ENCODE peak calls at places on chromosomes 3 and 15, in eight cellular contexts. N, M, J, T, R, I, Y and V are unnamed samples.

GRCh38 chr3:14605070-14605469 is 46.5 kb upstream of the CCDC174 start:
- DNase-seq in N (no peak), M (no peak), J (no peak), T (no peak), R (no peak), I (no peak), Y (no peak), V (no peak)

GRCh38 chr3:8656240-8656639 is 11.6 kb upstream of the SSUH2 start:
- DNase-seq in N (no peak), M (no peak), J (no peak), T (no peak), R (no peak), I (no peak), Y (no peak), V (no peak)

GRCh38 chr3:7977245-7978103 is 524.1 kb upstream of the LMCD1 start:
- DNase-seq in N (no peak), M (peak; percentile 70), J (no peak), T (no peak), R (no peak), I (no peak), Y (no peak), V (no peak)

GRCh38 chr15:33448961-33449611 is 138.3 kb downstream of the RYR3 start:
- DNase-seq in N (no peak), M (no peak), J (no peak), T (no peak), R (no peak), I (no peak), Y (no peak), V (no peak)

GRCh38 chr15:75051161-75051560 is 27.8 kb downstream of the PPCDC start:
- DNase-seq in N (no peak), M (no peak), J (peak; percentile 75), T (no peak), R (no peak), I (no peak), Y (no peak), V (no peak)

GRCh38 chr3:112001516-112001915 is 2.8 kb downstream of the TAGLN3 start:
- DNase-seq in N (no peak), M (no peak), J (no peak), T (no peak), R (no peak), I (no peak), Y (no peak), V (no peak)

GRCh38 chr3:133837487-133838295 is 32.1 kb downstream of the SRPRB start:
- DNase-seq in N (no peak), M (no peak), J (no peak), T (no peak), R (no peak), I (no peak), Y (peak; percentile 48), V (peak; percentile 78)

GRCh38 chr15:91853501-91853967 is at the start of gene SLCO3A1:
- DNase-seq in N (peak; percentile 74), M (peak; percentile 77), J (peak; percentile 94), T (peak; percentile 83), R (no peak), I (peak; percentile 44), Y (peak; percentile 93), V (no peak)

GRCh38 chr3:171991166-171991565 is 48.2 kb upstream of the FNDC3B start:
- DNase-seq in N (no peak), M (no peak), J (no peak), T (no peak), R (no peak), I (no peak), Y (no peak), V (no peak)

GRCh38 chr15:56038015-56038414 is 44.6 kb upstream of the NEDD4 start:
- DNase-seq in N (no peak), M (peak; percentile 69), J (no peak), T (no peak), R (peak; percentile 28), I (no peak), Y (no peak), V (no peak)

GRCh38 chr3:186922790-186923189 is 7.5 kb upstream of the ST6GAL1 start:
- DNase-seq in N (no peak), M (no peak), J (no peak), T (no peak), R (no peak), I (no peak), Y (no peak), V (no peak)

GRCh38 chr15:64749167-64749566 is 26.2 kb downstream of the RBPMS2 start:
- DNase-seq in N (no peak), M (peak; percentile 32), J (no peak), T (no peak), R (no peak), I (no peak), Y (no peak), V (no peak)

GRCh38 chr3:20669184-20669583 is 483.2 kb upstream of the SGO1 start:
- DNase-seq in N (no peak), M (peak; percentile 54), J (peak; percentile 58), T (no peak), R (no peak), I (no peak), Y (no peak), V (no peak)

GRCh38 chr3:34212175-34212574 is 413.7 kb downstream of the PDCD6IP start:
- DNase-seq in N (no peak), M (no peak), J (no peak), T (no peak), R (no peak), I (no peak), Y (no peak), V (no peak)

GRCh38 chr3:69838217-69838616 is 99.0 kb downstream of the MITF start:
- DNase-seq in N (no peak), M (peak; percentile 68), J (no peak), T (no peak), R (no peak), I (no peak), Y (no peak), V (no peak)

GRCh38 chr3:169971522-169971921 is 4.9 kb downstream of the SEC62 start:
- DNase-seq in N (no peak), M (no peak), J (no peak), T (no peak), R (no peak), I (no peak), Y (no peak), V (no peak)
- H3K4me3 ChIP-seq in N (no peak overlapping the region), M (no peak overlapping the region), J (no peak overlapping the region), T (no peak overlapping the region), R (no peak overlapping the region), I (no peak overlapping the region), Y (no peak overlapping the region), V (no peak overlapping the region)

DNA sequence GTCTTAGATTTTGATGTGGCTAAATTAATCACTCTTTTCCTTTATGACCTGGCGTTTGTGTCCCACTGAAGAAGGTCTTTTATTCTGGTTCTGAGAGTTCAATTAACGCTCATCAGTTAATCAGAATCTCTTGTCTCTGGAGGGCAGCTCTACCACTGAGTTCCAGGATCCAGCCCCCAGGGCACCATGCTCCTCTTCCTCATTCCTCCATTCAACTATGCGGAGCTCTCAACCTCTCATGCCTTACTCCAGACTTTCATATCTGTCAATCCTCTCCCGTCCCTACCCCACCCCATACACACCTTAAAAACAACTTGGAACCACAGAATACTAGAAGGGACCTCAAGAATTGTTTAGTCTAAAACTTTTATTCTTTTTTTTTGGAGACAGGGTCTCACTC is 4.8 kb upstream of the ABHD5 start:
- DNase-seq in N (no peak), M (no peak), J (no peak), T (no peak), R (no peak), I (no peak), Y (no peak), V (no peak)
- H3K4me3 ChIP-seq in N (no peak overlapping the region), M (no peak overlapping the region), J (no peak overlapping the region), T (no peak overlapping the region), R (no peak overlapping the region), I (no peak overlapping the region), Y (no peak overlapping the region), V (no peak overlapping the region)

GRCh38 chr3:4232798-4233197 is 70.4 kb upstream of the SETMAR start:
- DNase-seq in N (peak; percentile 59), M (no peak), J (no peak), T (no peak), R (no peak), I (no peak), Y (no peak), V (no peak)
- H3K4me3 ChIP-seq in N (no peak overlapping the region), M (no peak overlapping the region), J (no peak overlapping the region), T (no peak overlapping the region), R (no peak overlapping the region), I (no peak overlapping the region), Y (no peak overlapping the region), V (no peak overlapping the region)

GRCh38 chr15:88803920-88804247 is 648 bp downstream of the ACAN start:
- DNase-seq in N (peak; percentile 70), M (no peak), J (no peak), T (no peak), R (no peak), I (no peak), Y (no peak), V (no peak)

GRCh38 chr15:88802250-88802990 is 816 bp upstream of the ACAN start:
- DNase-seq in N (no peak), M (no peak), J (no peak), T (no peak), R (no peak), I (no peak), Y (no peak), V (peak; percentile 48)

GRCh38 chr15:88802991-88803240 is 320 bp upstream of the ACAN start:
- DNase-seq in N (no peak), M (no peak), J (no peak), T (no peak), R (no peak), I (no peak), Y (no peak), V (peak; percentile 34)

GRCh38 chr15:88804257-88804656 is 1.0 kb downstream of the ACAN start:
- DNase-seq in N (no peak), M (no peak), J (no peak), T (no peak), R (no peak), I (no peak), Y (no peak), V (no peak)

GRCh38 chr15:88803241-88803919 is at the start of gene ACAN:
- DNase-seq in N (peak; percentile 77), M (no peak), J (no peak), T (no peak), R (no peak), I (no peak), Y (no peak), V (no peak)
- H3K4me3 ChIP-seq in N (peak within 1 kb of the TSS; percentile 80), M (peak within 1 kb of the TSS; percentile 56), J (peak within 1 kb of the TSS; percentile 18), T (no peak within 1 kb of the TSS), R (no peak within 1 kb of the TSS), I (no peak within 1 kb of the TSS), Y (no peak within 1 kb of the TSS), V (no peak within 1 kb of the TSS)

GRCh38 chr3:141878812-141879211 is 2.4 kb downstream of the ATP1B3 start:
- DNase-seq in N (no peak), M (peak; percentile 68), J (no peak), T (no peak), R (no peak), I (no peak), Y (no peak), V (no peak)
- H3K4me3 ChIP-seq in N (peak overlapping the region; percentile 71), M (peak overlapping the region; percentile 100), J (peak overlapping the region; percentile 30), T (no peak overlapping the region), R (no peak overlapping the region), I (no peak overlapping the region), Y (peak overlapping the region; percentile 86), V (no peak overlapping the region)

GRCh38 chr3:195909294-195909644 is 918 bp upstream of the TNK2 start:
- DNase-seq in N (peak; percentile 68), M (no peak), J (no peak), T (no peak), R (no peak), I (no peak), Y (no peak), V (no peak)
- H3K4me3 ChIP-seq in N (peak overlapping the region; percentile 75), M (peak overlapping the region; percentile 67), J (peak overlapping the region; percentile 98), T (peak overlapping the region; percentile 46), R (no peak overlapping the region), I (no peak overlapping the region), Y (peak overlapping the region; percentile 62), V (peak overlapping the region; percentile 56)